ENCODE peak calls at places on chromosomes 12 and 14, in six cellular contexts. B, P, G, R, Q and T are unnamed samples.

GRCh38 chr14:92560106-92560865 is 46.7 kb downstream of the RIN3 start:
- DNase-seq in B (no peak), P (no peak), G (no peak), R (no peak), Q (no peak), T (no peak)

GRCh38 chr14:74350944-74351323 is 2.7 kb downstream of the VRTN start:
- DNase-seq in B (no peak), P (no peak), G (no peak), R (no peak), Q (no peak), T (no peak)

GRCh38 chr12:121828826-121829225 is 25.0 kb downstream of the SETD1B start:
- DNase-seq in B (no peak), P (no peak), G (no peak), R (no peak), Q (no peak), T (no peak)

GRCh38 chr12:43480591-43480990 is 71.4 kb downstream of the ADAMTS20 start:
- DNase-seq in B (no peak), P (no peak), G (no peak), R (no peak), Q (no peak), T (no peak)

GRCh38 chr12:66290716-66291200 is 11.5 kb upstream of the HELB start:
- DNase-seq in B (no peak), P (no peak), G (no peak), R (no peak), Q (no peak), T (no peak)

GRCh38 chr12:26748741-26749431 is 84.1 kb downstream of the ITPR2 start:
- DNase-seq in B (no peak), P (no peak), G (no peak), R (no peak), Q (no peak), T (peak; percentile 58)

GRCh38 chr14:22764382-22764781 is 2.1 kb upstream of the OXA1L start:
- DNase-seq in B (no peak), P (no peak), G (no peak), R (no peak), Q (no peak), T (no peak)

GRCh38 chr14:99164712-99165111 is 107.3 kb downstream of the BCL11B start:
- DNase-seq in B (no peak), P (no peak), G (no peak), R (no peak), Q (no peak), T (no peak)

GRCh38 chr12:120412421-120412820 is 25.5 kb upstream of the COX6A1 start:
- DNase-seq in B (no peak), P (no peak), G (no peak), R (no peak), Q (no peak), T (peak; percentile 60)

GRCh38 chr14:73263606-73264005 is 26.3 kb downstream of the PAPLN start:
- DNase-seq in B (no peak), P (no peak), G (no peak), R (no peak), Q (no peak), T (no peak)

DNA sequence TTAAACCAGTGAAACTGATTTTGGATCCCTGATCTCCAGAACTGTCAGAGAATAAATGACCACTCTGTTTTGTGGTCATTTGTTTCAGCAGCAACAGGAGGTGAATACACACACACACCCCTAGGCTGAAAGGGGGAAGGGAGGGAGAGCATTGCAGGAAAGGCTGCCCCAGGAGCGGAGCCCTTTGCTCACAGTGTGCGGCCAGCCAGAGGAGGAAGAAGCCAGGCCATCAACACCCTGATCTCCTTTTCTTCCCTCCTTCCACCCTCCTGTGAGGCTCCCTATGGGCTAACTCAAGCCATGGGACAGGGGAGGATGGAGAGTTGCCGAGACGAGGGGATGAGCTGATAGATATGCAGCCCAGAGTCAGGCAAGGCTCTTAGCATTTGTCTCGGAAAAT is 211.9 kb downstream of the TBX5 start:
- DNase-seq in B (no peak), P (no peak), G (no peak), R (no peak), Q (no peak), T (no peak)
- H3K27me3 ChIP-seq in B (no peaks in the 10 kb centered on the region), P (no peaks in the 10 kb centered on the region), G (peaks cover 11% of the 10 kb centered on the region), R (no peaks in the 10 kb centered on the region), Q (peaks cover 3% of the 10 kb centered on the region), T (no peaks in the 10 kb centered on the region)

GRCh38 chr12:53866727-53867126 is 71.9 kb upstream of the HOXC13 start:
- DNase-seq in B (no peak), P (no peak), G (no peak), R (no peak), Q (no peak), T (no peak)
- H3K27me3 ChIP-seq in B (peaks cover 16% of the 10 kb centered on the region), P (no peaks in the 10 kb centered on the region), G (no peaks in the 10 kb centered on the region), R (peaks cover 34% of the 10 kb centered on the region), Q (peaks cover 11% of the 10 kb centered on the region), T (no peaks in the 10 kb centered on the region)

DNA sequence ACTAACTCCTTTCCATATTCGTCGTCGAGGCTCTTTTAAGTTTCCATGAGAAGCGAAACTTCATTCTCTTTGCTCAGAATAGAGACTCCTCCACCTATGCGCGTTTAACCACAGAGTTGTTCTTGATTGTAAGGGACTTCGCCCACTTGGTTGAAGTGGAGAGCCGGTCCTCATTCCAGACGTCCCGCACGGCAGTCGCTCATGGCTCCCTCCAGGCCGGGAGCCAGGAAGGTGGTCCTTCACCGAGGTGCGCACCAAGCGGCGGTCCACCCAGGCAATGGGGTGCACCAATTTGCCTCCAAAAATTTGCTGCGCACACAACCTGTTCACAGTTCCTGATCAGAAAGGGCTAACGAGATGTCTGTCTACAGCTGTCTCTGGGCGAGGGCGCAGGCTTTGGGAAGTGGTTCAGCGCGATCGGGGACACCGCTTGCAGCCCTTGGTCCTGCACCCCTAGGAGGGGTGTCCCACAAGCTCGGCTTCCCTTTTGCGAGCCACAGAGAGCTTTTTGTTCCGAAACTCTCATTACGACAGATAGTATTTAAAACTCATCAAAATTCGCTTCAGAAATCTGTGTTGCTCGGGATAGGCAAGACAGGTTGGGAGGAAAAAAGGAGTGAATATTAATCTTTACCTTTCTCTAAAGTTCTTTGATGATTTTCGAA is 6.5 kb upstream of the ALX1 start:
- DNase-seq in B (no peak), P (no peak), G (no peak), R (no peak), Q (no peak), T (no peak)
- H3K27me3 ChIP-seq in B (peaks cover 3% of the 10 kb centered on the region), P (peaks cover 85% of the 10 kb centered on the region), G (peaks cover 63% of the 10 kb centered on the region), R (peaks cover 76% of the 10 kb centered on the region), Q (peaks cover 18% of the 10 kb centered on the region), T (no peaks in the 10 kb centered on the region)

GRCh38 chr12:114636723-114637480 is 47.1 kb downstream of the TBX3 start:
- DNase-seq in B (no peak), P (no peak), G (no peak), R (peak; percentile 8), Q (no peak), T (no peak)

GRCh38 chr12:114638790-114639435 is 45.1 kb downstream of the TBX3 start:
- DNase-seq in B (no peak), P (no peak), G (no peak), R (no peak), Q (peak; percentile 35), T (no peak)
- H3K27me3 ChIP-seq in B (no peaks in the 10 kb centered on the region), P (no peaks in the 10 kb centered on the region), G (no peaks in the 10 kb centered on the region), R (no peaks in the 10 kb centered on the region), Q (no peaks in the 10 kb centered on the region), T (no peaks in the 10 kb centered on the region)